ENCODE peak calls at places on chromosomes 1 and 21, in ten cellular contexts. G is PC-9, W is neural progenitor cell, Z is osteoblast, N is IMR-90, B is GM23248, P is H1, H is fibroblast of lung, K is GM12878, E is neuronal stem cell. F is an unnamed sample.

GRCh38 chr1:153626929-153627796 is at the start of gene S100A13:
- DNase-seq in K (no peak), G (peak), E (peak), B (peak), P (peak), W (peak), Z (peak), H (peak), N (peak), F (peak)

GRCh38 chr1:243944429-243945160 is 94.6 kb upstream of the AKT3 start:
- DNase-seq in G (no peak), W (peak), N (peak), K (no peak), Z (no peak), B (peak), E (no peak), H (peak), P (peak), F (peak)

GRCh38 chr1:10626011-10626731 is 151.4 kb downstream of the PEX14 start:
- DNase-seq in B (no peak), N (no peak), G (no peak), Z (peak), E (no peak), W (no peak), P (no peak), K (no peak), H (no peak), F (no peak)

GRCh38 chr1:5447479-5448070 is 544.6 kb downstream of the NPHP4 start:
- DNase-seq in P (no peak), K (no peak), H (no peak), N (no peak), Z (peak), E (no peak), B (no peak), W (no peak), G (no peak), F (no peak)

GRCh38 chr21:34956416-34957316 is 92.4 kb downstream of the RUNX1 start:
- DNase-seq in E (no peak), P (no peak), H (no peak), N (no peak), G (peak), K (no peak), Z (no peak), B (no peak), W (no peak), F (no peak)

GRCh38 chr1:156310962-156311361 is 11.9 kb upstream of the VHLL start:
- DNase-seq in G (no peak), P (no peak), N (peak), H (peak), W (no peak), Z (peak), K (no peak), E (no peak), B (peak), F (peak)

GRCh38 chr1:53956308-53957168 is 10.4 kb downstream of the LRRC42 start:
- DNase-seq in P (no peak), G (peak), H (peak), B (peak), W (no peak), K (no peak), Z (no peak), E (no peak), N (no peak), F (no peak)

GRCh38 chr1:41681331-41682136 is 197.1 kb upstream of the EDN2 start:
- DNase-seq in E (no peak), N (peak), B (peak), W (no peak), Z (peak), K (no peak), P (no peak), H (peak), G (no peak), F (no peak)

GRCh38 chr1:232629250-232630046 is 485 bp downstream of the SIPA1L2 start:
- DNase-seq in P (no peak), Z (no peak), N (no peak), K (no peak), B (peak), G (no peak), W (peak), H (peak), E (no peak), F (peak)

GRCh38 chr1:168408531-168409242 is 128.0 kb downstream of the TBX19 start:
- DNase-seq in G (peak), H (no peak), E (no peak), P (no peak), W (no peak), N (peak), K (peak), B (peak), Z (no peak), F (peak)

GRCh38 chr21:44337941-44338895 is 972 bp downstream of the CFAP410 start:
- DNase-seq in P (no peak), E (peak), N (peak), Z (peak), K (no peak), W (peak), G (peak), B (peak), H (peak), F (peak)

GRCh38 chr21:45938453-45938755 is 43.2 kb upstream of the COL6A1 start:
- DNase-seq in B (no peak), P (no peak), W (no peak), N (no peak), H (no peak), K (no peak), G (no peak), Z (peak), E (no peak), F (no peak)

GRCh38 chr1:77605246-77606026 is 77.0 kb downstream of the ZZZ3 start:
- DNase-seq in E (no peak), P (no peak), Z (no peak), B (peak), G (peak), K (no peak), W (no peak), N (peak), H (peak), F (no peak)

GRCh38 chr1:23436520-23437354 is 12.2 kb upstream of the TCEA3 start:
- DNase-seq in B (no peak), N (no peak), G (no peak), H (no peak), K (no peak), E (no peak), Z (no peak), W (peak), P (peak), F (no peak)

GRCh38 chr1:216193839-216194443 is 229.3 kb downstream of the USH2A start:
- DNase-seq in N (no peak), P (no peak), E (no peak), K (no peak), G (no peak), W (no peak), H (no peak), B (peak), Z (no peak), F (no peak)

GRCh38 chr1:158999301-159000069 is 10.2 kb upstream of the IFI16 start:
- DNase-seq in B (peak), P (peak), E (peak), N (peak), G (no peak), K (no peak), H (peak), W (peak), Z (peak), F (no peak)

GRCh38 chr1:217344712-217345111 is 286.2 kb downstream of the GPATCH2 start:
- DNase-seq in H (no peak), P (no peak), K (no peak), N (no peak), W (no peak), G (no peak), E (no peak), Z (no peak), B (no peak), F (no peak)

GRCh38 chr1:47332779-47333577 is 612 bp upstream of the CMPK1 start:
- DNase-seq in N (no peak), G (no peak), H (no peak), W (peak), E (no peak), Z (peak), P (no peak), K (no peak), B (peak), F (no peak)
- H3K4me2 ChIP-seq in N (peak), G (peak), H (peak), W (peak), E (peak), Z (peak), P (peak), K (peak), B (peak), F (peak)

DNA sequence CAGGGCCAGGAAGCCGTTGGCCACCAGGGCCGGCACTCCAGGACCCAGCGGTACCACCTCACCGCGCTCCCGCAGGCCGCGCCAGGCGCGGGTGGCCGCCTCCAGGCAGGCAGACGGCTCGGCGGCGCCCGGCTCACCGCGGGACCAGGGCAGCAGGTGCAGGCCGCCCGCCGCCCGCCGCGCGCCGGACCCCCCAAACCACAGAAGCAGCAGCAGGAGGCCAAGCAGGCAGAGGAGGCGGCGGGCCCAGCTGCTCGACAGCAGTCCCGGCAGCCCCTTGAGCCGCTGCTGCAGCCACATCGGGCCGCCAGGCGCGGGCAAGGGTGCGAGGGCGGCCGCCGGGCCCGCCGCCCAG is 312 bp downstream of the KIAA2013 start:
- DNase-seq in E (no peak), H (no peak), B (peak), P (no peak), Z (peak), K (no peak), G (no peak), W (no peak), N (no peak), F (no peak)
- H3K4me2 ChIP-seq in E (peak), H (no peak), B (peak), P (no peak), Z (peak), K (no peak), G (no peak), W (peak), N (no peak), F (peak)

GRCh38 chr1:70509996-70510876 is 99.2 kb downstream of the CTH start:
- DNase-seq in K (peak), W (peak), B (peak), P (no peak), N (peak), G (peak), E (peak), H (peak), Z (peak), F (peak)
- H3K4me2 ChIP-seq in K (no peak), W (no peak), B (peak), P (no peak), N (no peak), G (peak), E (no peak), H (no peak), Z (peak), F (peak)

DNA sequence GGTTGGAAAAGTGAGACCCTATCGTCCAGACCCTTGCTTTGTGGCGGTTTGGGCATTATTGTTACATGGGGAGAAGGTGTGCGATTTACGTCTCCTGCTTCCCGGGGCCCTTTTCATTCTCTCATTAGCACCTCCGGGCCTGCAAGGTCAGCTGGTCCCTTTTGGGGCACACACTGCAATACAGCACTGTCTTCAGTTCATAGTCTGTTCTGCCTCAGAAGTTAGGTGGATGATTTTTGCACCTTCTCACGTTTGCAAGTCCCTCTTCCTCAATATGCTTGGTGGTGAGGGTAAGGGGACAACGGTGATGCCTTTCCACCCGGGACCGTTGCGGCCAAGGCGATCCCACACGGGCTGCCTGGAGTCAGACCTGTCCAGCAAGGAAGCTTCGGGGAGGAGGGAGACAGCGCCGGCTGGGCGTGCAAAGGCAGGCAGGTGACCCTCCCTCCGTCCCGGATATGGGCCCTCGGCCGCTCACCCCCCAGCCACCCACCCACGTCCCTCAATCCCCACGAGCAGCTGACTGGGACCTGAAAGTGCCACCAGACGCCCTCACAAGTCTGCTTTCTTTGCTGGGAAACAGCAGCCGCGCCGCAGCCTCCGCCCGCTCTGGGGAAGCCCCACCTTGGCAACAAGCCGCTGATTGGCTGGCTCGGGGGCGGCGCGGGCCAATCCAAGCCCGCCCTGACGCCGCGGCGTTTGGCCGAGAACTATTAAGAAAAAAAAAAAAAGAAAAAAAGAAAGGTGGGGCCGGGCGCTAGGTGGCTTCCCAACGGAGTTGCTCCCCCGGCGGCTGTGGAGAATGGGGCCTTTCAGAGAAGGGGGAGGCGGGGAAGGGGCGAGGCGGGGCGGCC is 21.7 kb downstream of the BTG2 start:
- DNase-seq in B (peak), K (peak), W (peak), G (peak), Z (peak), P (no peak), E (peak), N (peak), H (peak), F (peak)
- H3K4me2 ChIP-seq in B (peak), K (peak), W (peak), G (peak), Z (peak), P (peak), E (peak), N (peak), H (peak), F (peak)

GRCh38 chr1:229258851-229259110 is 12.1 kb upstream of the RAB4A start:
- DNase-seq in G (no peak), W (no peak), N (no peak), E (no peak), Z (peak), B (peak), K (no peak), P (no peak), H (no peak), F (no peak)
- H3K4me2 ChIP-seq in G (no peak), W (no peak), N (no peak), E (no peak), Z (peak), B (no peak), K (no peak), P (no peak), H (no peak), F (no peak)

GRCh38 chr1:186183219-186183618 is 191.8 kb downstream of the TPR start:
- DNase-seq in B (peak), P (no peak), N (peak), E (no peak), Z (no peak), K (no peak), W (no peak), G (peak), H (peak), F (peak)
- H3K4me2 ChIP-seq in B (peak), P (no peak), N (no peak), E (no peak), Z (peak), K (no peak), W (no peak), G (peak), H (peak), F (peak)

GRCh38 chr1:19654386-19654785 is 10.3 kb downstream of the NBL1 start:
- DNase-seq in P (no peak), H (no peak), Z (peak), W (no peak), G (peak), E (no peak), K (no peak), B (peak), N (no peak), F (no peak)
- H3K4me2 ChIP-seq in P (no peak), H (peak), Z (no peak), W (peak), G (peak), E (no peak), K (no peak), B (no peak), N (no peak), F (no peak)

DNA sequence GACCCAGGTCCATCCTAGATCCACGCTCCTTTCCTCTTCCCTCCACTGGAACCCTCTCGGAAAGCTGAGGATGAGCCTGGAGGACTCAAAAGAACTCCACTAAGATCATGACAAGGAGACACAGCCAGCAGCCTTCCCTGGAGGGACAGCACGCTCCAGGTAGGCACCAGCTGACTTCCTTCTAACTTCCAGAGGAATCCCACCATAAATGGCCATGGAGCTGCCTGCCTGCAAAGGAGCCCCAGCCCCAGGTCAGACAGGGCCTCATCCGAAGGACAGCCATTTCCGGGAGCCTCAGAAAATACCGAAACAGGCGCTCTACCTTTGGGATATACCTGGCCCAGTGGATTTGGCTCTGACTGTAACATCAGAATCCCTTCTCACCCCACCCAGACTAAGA is 4.1 kb downstream of the SH3BP5L start:
- DNase-seq in B (no peak), H (no peak), G (no peak), E (no peak), N (no peak), P (no peak), K (no peak), Z (no peak), W (no peak), F (no peak)
- H3K4me2 ChIP-seq in B (peak), H (peak), G (no peak), E (no peak), N (peak), P (no peak), K (peak), Z (peak), W (no peak), F (peak)

F was measured in A549.